ENCODE peak calls at places on chromosomes 13 and 19, in five cellular contexts. Y is IMR-90, V is astrocyte of the spinal cord, U is NCI-H2171, A is NCI-H146. R is an unnamed sample.

GRCh38 chr19:927044-927706 is 1.3 kb downstream of the ARID3A start:
- DNase-seq in V (no peak), A (no peak), Y (no peak), U (no peak), R (no peak)

GRCh38 chr19:39502640-39503417 is 4.1 kb downstream of the DLL3 start:
- DNase-seq in V (peak), Y (peak), U (no peak), A (no peak), R (peak)

GRCh38 chr19:19115954-19116353 is 22.3 kb downstream of the TMEM161A start:
- DNase-seq in U (no peak), A (peak), V (no peak), Y (no peak), R (peak)

GRCh38 chr13:111941845-111942447 is 125.0 kb upstream of the SOX1 start:
- DNase-seq in V (no peak), U (no peak), A (no peak), Y (no peak), R (no peak)

GRCh38 chr19:2235396-2236284 is 489 bp downstream of the PLEKHJ1 start:
- DNase-seq in A (peak), V (no peak), Y (no peak), U (peak), R (peak)

GRCh38 chr13:94192576-94192975 is 286.9 kb downstream of the DCT start:
- DNase-seq in A (peak), V (peak), Y (peak), U (no peak), R (no peak)

GRCh38 chr13:23378009-23378632 is 55.4 kb downstream of the SACS start:
- DNase-seq in A (no peak), U (no peak), V (peak), Y (peak), R (peak)

GRCh38 chr13:41418027-41418426 is 39.3 kb upstream of the RGCC start:
- DNase-seq in U (no peak), Y (peak), V (peak), A (no peak), R (no peak)

GRCh38 chr13:93736111-93736510 is 509.5 kb downstream of the GPC6 start:
- DNase-seq in U (no peak), Y (peak), V (peak), A (no peak), R (no peak)

GRCh38 chr13:30526612-30527217 is 61.0 kb upstream of the HMGB1 start:
- DNase-seq in A (no peak), V (peak), U (no peak), Y (peak), R (no peak)

GRCh38 chr19:47176071-47176626 is 45.5 kb downstream of the SAE1 start:
- DNase-seq in U (no peak), Y (peak), A (no peak), V (peak), R (no peak)

GRCh38 chr19:2636897-2637683 is 65.4 kb downstream of the GNG7 start:
- DNase-seq in U (peak), Y (peak), A (peak), V (peak), R (peak)

GRCh38 chr19:32814046-32814445 is 55.5 kb downstream of the SLC7A9 start:
- DNase-seq in U (no peak), V (no peak), A (no peak), Y (no peak), R (no peak)

GRCh38 chr13:24270639-24271131 is 38.7 kb upstream of the C1QTNF9 start:
- DNase-seq in U (no peak), V (peak), Y (peak), A (no peak), R (peak)

GRCh38 chr13:23947893-23948292 is 50.6 kb upstream of the C1QTNF9B start:
- DNase-seq in A (no peak), V (no peak), U (no peak), Y (no peak), R (no peak)

GRCh38 chr13:42561752-42562467 is 12.0 kb upstream of the TNFSF11 start:
- DNase-seq in U (no peak), Y (no peak), V (peak), A (no peak), R (no peak)

GRCh38 chr13:65562305-65562704 is 1667.8 kb downstream of the PCDH9 start:
- DNase-seq in Y (no peak), V (no peak), A (no peak), U (no peak), R (no peak)

GRCh38 chr13:27336005-27336673 is 65.5 kb downstream of the RASL11A start:
- DNase-seq in U (no peak), V (peak), A (no peak), Y (peak), R (no peak)

GRCh38 chr19:45681391-45682015 is 10.2 kb downstream of the SNRPD2 start:
- DNase-seq in U (peak), Y (peak), V (peak), A (peak), R (peak)

GRCh38 chr13:20972731-20973130 is 70.2 kb upstream of the XPO4 start:
- DNase-seq in A (no peak), U (no peak), Y (no peak), V (no peak), R (no peak)